ENCODE peak calls at places on chromosomes 16 and 17, in ten cellular contexts. W is GM23338; O is DND-41; E is tibial artery; P is effector memory CD4-positive, alpha-beta T cell; Y is thoracic aorta; Z is Peyer's patch; V is cardiac muscle cell; J is neural progenitor cell; S is CD8-positive, alpha-beta T cell. A is an unnamed sample.
A peak's percentile ranks its signal among the peaks of the same experiment; 100 is the strongest.

GRCh38 chr16:84555418-84556196 is 51.1 kb upstream of the MEAK7 start:
- DNase-seq in W (peak; percentile 67), O (no peak), E (no peak), P (no peak), Y (no peak), Z (no peak), V (no peak), J (peak; percentile 60), S (no peak), A (no peak)

GRCh38 chr16:18024566-18024965 is 312.0 kb downstream of the NPIPA8 start:
- DNase-seq in W (no peak), O (no peak), E (no peak), P (no peak), Y (no peak), Z (no peak), V (no peak), J (no peak), S (no peak), A (no peak)

GRCh38 chr16:78199325-78200022 is 100.0 kb downstream of the WWOX start:
- DNase-seq in W (no peak), O (no peak), E (no peak), P (no peak), Y (no peak), Z (peak; percentile 48), V (no peak), J (no peak), S (no peak), A (no peak)

GRCh38 chr16:84782841-84783240 is 36.9 kb upstream of the CRISPLD2 start:
- DNase-seq in W (no peak), O (no peak), E (no peak), P (no peak), Y (no peak), Z (no peak), V (no peak), J (no peak), S (no peak), A (no peak)

GRCh38 chr17:63309021-63309420 is 137.1 kb downstream of the CYB561 start:
- DNase-seq in W (no peak), O (no peak), E (no peak), P (no peak), Y (no peak), Z (no peak), V (peak; percentile 55), J (no peak), S (no peak), A (no peak)

GRCh38 chr16:80804451-80805383 is at the start of gene CDYL2:
- DNase-seq in W (peak; percentile 31), O (no peak), E (no peak), P (peak; percentile 29), Y (no peak), Z (peak; percentile 73), V (peak; percentile 53), J (peak; percentile 75), S (no peak), A (peak; percentile 29)

GRCh38 chr16:85330694-85331188 is 218.5 kb upstream of the CIBAR2 start:
- DNase-seq in W (peak; percentile 96), O (peak; percentile 25), E (no peak), P (no peak), Y (no peak), Z (no peak), V (peak; percentile 91), J (peak; percentile 90), S (no peak), A (no peak)

GRCh38 chr17:76408037-76408849 is 23.8 kb downstream of the SPHK1 start:
- DNase-seq in W (peak; percentile 85), O (peak; percentile 58), E (peak; percentile 64), P (peak; percentile 54), Y (no peak), Z (peak; percentile 91), V (peak; percentile 55), J (peak; percentile 68), S (peak; percentile 53), A (peak; percentile 74)

GRCh38 chr16:25012525-25012991 is 2.6 kb downstream of the ARHGAP17 start:
- DNase-seq in W (no peak), O (no peak), E (no peak), P (no peak), Y (no peak), Z (peak; percentile 71), V (peak; percentile 52), J (no peak), S (no peak), A (no peak)

GRCh38 chr16:25011891-25012499 is 3.2 kb downstream of the ARHGAP17 start:
- DNase-seq in W (no peak), O (no peak), E (no peak), P (no peak), Y (no peak), Z (peak; percentile 44), V (no peak), J (no peak), S (no peak), A (no peak)

GRCh38 chr16:25013751-25014499 is 1.2 kb downstream of the ARHGAP17 start:
- DNase-seq in W (no peak), O (no peak), E (no peak), P (no peak), Y (no peak), Z (no peak), V (no peak), J (no peak), S (no peak), A (no peak)

GRCh38 chr16:25014500-25015147 is 545 bp downstream of the ARHGAP17 start:
- DNase-seq in W (peak; percentile 70), O (peak; percentile 30), E (peak; percentile 79), P (no peak), Y (no peak), Z (peak; percentile 61), V (peak; percentile 52), J (peak; percentile 77), S (no peak), A (peak; percentile 35)

GRCh38 chr16:25013049-25013448 is 2.1 kb downstream of the ARHGAP17 start:
- DNase-seq in W (no peak), O (no peak), E (no peak), P (no peak), Y (no peak), Z (peak; percentile 41), V (no peak), J (no peak), S (no peak), A (no peak)
- H3K4me3 ChIP-seq in W (no peak overlapping the region), O (no peak overlapping the region), E (peak overlapping the region; percentile 91), P (no peak overlapping the region), Y (peak overlapping the region; percentile 91), Z (peak overlapping the region; percentile 92), V (no peak overlapping the region), J (no peak overlapping the region), S (no peak overlapping the region), A (no peak overlapping the region)

GRCh38 chr16:87856796-87857228 is 12.5 kb downstream of the SLC7A5 start:
- DNase-seq in W (no peak), O (no peak), E (no peak), P (no peak), Y (no peak), Z (no peak), V (no peak), J (no peak), S (no peak), A (no peak)

GRCh38 chr16:87855852-87856715 is 13.2 kb downstream of the SLC7A5 start:
- DNase-seq in W (no peak), O (no peak), E (peak; percentile 83), P (no peak), Y (no peak), Z (peak; percentile 93), V (peak; percentile 39), J (no peak), S (no peak), A (no peak)

GRCh38 chr16:87853411-87854052 is 15.8 kb downstream of the SLC7A5 start:
- DNase-seq in W (peak; percentile 90), O (peak; percentile 96), E (peak; percentile 99), P (peak; percentile 77), Y (peak; percentile 88), Z (peak; percentile 96), V (peak; percentile 94), J (peak; percentile 88), S (peak; percentile 87), A (peak; percentile 96)

GRCh38 chr16:87854053-87854906 is 15.0 kb downstream of the SLC7A5 start:
- DNase-seq in W (no peak), O (no peak), E (no peak), P (no peak), Y (no peak), Z (no peak), V (no peak), J (no peak), S (no peak), A (no peak)

DNA sequence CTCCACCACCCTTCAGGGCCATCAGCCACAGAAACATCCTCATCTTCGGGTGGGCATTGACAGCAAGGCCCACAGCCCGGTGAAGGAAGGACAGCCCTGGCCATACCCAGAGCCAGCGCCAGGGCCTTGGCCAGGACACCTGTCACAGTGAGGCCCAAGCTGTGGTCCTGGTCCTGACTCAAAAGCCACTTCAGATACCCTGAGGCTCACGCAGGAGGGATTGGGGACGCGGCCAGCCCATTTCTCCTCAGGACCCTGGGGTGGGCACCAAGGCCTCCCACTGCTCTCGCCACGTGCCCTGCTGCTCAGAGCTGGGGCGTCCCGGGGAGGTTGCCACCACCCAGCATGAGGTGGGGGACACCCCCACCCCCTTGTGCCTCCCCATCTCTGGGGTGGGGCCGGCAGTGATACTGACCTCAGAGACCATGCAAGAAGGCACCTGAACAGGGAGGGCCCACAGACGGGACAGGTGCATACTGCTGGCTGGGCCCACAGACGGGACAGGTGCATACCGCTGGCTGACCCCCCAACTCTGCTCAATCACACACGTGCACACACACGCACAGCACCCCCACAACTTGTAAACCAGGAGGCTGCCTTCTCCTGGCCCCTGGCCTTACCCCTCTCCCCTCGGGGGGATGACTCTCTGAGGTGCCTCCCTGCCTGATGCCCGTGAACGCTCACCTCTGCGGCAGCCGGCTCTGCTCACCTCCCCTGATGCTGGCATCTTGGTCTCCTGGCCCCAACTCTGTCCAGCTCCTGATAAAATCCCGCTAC is 14.2 kb downstream of the SLC7A5 start:
- DNase-seq in W (no peak), O (no peak), E (no peak), P (no peak), Y (no peak), Z (no peak), V (no peak), J (no peak), S (no peak), A (no peak)
- H3K4me1 ChIP-seq in W (peaks cover 39% of the 10 kb centered on the region), O (peaks cover 84% of the 10 kb centered on the region), E (no peaks in the 10 kb centered on the region), P (peaks cover 30% of the 10 kb centered on the region), Y (peaks cover 10% of the 10 kb centered on the region), Z (peaks cover 6% of the 10 kb centered on the region), V (peaks cover 28% of the 10 kb centered on the region), J (peaks cover 8% of the 10 kb centered on the region), S (peaks cover 42% of the 10 kb centered on the region), A (no peaks in the 10 kb centered on the region)

DNA sequence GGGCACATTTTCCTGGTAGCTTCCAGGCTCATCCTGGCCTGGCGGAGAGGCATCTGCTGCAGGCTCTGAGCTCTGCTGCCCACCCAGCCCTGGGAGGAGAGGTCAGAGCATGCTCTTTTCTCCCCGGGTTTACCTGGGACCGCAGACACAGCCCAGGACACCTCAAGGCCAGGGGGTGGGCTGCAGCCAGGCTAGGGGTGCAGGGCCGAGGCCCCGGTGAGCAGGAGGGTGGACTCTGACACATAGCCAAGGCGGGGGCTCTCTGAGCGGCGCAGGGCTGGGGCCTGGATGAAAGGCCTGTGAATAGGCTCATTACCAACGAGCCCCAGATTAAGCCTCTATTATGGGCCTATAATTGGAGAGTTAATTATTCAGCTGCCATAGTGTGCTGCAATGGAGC is 42.7 kb downstream of the C16orf78 start:
- DNase-seq in W (no peak), O (no peak), E (no peak), P (no peak), Y (no peak), Z (no peak), V (no peak), J (no peak), S (no peak), A (no peak)
- H3K27ac ChIP-seq in W (no peak overlapping the region), O (no peak overlapping the region), E (no peak overlapping the region), P (no peak overlapping the region), Y (no peak overlapping the region), Z (no peak overlapping the region), V (no peak overlapping the region), J (peak overlapping the region; percentile 13), S (no peak overlapping the region), A (no peak overlapping the region)

GRCh38 chr17:51045616-51046526 is 74.8 kb downstream of the SPAG9 start:
- DNase-seq in W (peak; percentile 51), O (no peak), E (no peak), P (no peak), Y (no peak), Z (no peak), V (peak; percentile 29), J (peak; percentile 61), S (no peak), A (no peak)
- H3K4me3 ChIP-seq in W (peak overlapping the region; percentile 41), O (no peak overlapping the region), E (no peak overlapping the region), P (no peak overlapping the region), Y (peak overlapping the region; percentile 46), Z (no peak overlapping the region), V (peak overlapping the region; percentile 7), J (peak overlapping the region; percentile 66), S (no peak overlapping the region), A (no peak overlapping the region)